ENCODE peak calls at places on chromosomes 5 and 9, in six cellular contexts. E is HepG2, O is tibial artery, M is uterus, G is H9, I is coronary artery. S is an unnamed sample.

GRCh38 chr5:77181173-77181572 is 29.3 kb upstream of the PDE8B start:
- DNase-seq in E (no peak), O (no peak), M (no peak), G (no peak), I (no peak), S (no peak)

GRCh38 chr9:3299872-3300271 is 225.9 kb downstream of the RFX3 start:
- DNase-seq in E (no peak), O (no peak), M (no peak), G (no peak), I (no peak), S (no peak)

GRCh38 chr9:31839273-31839672 is 545.2 kb upstream of the ACO1 start:
- DNase-seq in E (peak; percentile 41), O (no peak), M (no peak), G (no peak), I (no peak), S (no peak)

GRCh38 chr5:96821260-96821916 is 13.6 kb upstream of the ERAP1 start:
- DNase-seq in E (no peak), O (no peak), M (no peak), G (no peak), I (no peak), S (no peak)

GRCh38 chr5:163473613-163474243 is 13.3 kb downstream of the HMMR start:
- DNase-seq in E (no peak), O (no peak), M (no peak), G (no peak), I (no peak), S (no peak)

GRCh38 chr5:74433255-74434123 is 207.0 kb downstream of the ENC1 start:
- DNase-seq in E (no peak), O (no peak), M (no peak), G (peak; percentile 43), I (no peak), S (no peak)

GRCh38 chr9:124835026-124835501 is 18.2 kb upstream of the WDR38 start:
- DNase-seq in E (peak; percentile 36), O (no peak), M (peak; percentile 70), G (no peak), I (no peak), S (peak; percentile 93)

GRCh38 chr9:81969971-81970370 is 18.6 kb upstream of the SPATA31D1 start:
- DNase-seq in E (no peak), O (no peak), M (no peak), G (no peak), I (no peak), S (no peak)

GRCh38 chr9:136409557-136410455 is 608 bp downstream of the ENTR1 start:
- DNase-seq in E (peak; percentile 30), O (no peak), M (no peak), G (no peak), I (no peak), S (no peak)

GRCh38 chr5:9782806-9783560 is 152.8 kb upstream of the TAS2R1 start:
- DNase-seq in E (no peak), O (no peak), M (no peak), G (no peak), I (no peak), S (no peak)
- TF ChIP-seq CTCF in E (no peak), O (no peak), M (no peak), G (no peak), I (no peak), S (no peak)

DNA sequence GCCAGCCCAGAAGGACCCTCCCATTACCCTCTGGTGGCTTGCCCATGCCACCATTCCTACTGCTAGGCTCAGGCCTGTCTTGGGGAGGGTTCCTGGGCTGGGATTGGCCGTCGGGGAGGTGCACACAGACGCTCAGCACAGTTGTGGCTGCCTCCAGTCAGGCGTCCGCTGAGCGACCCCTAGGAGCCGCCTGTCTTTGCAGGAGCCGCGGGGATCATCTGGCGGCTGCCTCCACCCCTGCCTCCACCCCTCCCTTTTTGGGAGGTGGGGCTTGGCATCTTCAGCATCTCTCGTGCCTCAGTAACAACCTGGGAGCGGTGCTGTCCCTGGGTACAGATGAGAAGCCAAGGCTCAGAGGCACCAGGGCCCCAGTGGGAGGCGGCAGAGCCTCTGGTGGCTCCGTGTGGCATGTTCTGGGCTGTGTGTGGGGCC is 39.6 kb downstream of the RXRA start:
- DNase-seq in E (no peak), O (peak; percentile 70), M (peak; percentile 87), G (peak; percentile 41), I (peak; percentile 83), S (peak; percentile 86)
- TF ChIP-seq CTCF in E (no peak), O (no peak), M (no peak), G (no peak), I (no peak), S (no peak)

GRCh38 chr9:127563579-127563978 is 48.5 kb upstream of the STXBP1 start:
- DNase-seq in E (no peak), O (no peak), M (no peak), G (no peak), I (no peak), S (no peak)

GRCh38 chr9:127565231-127565630 is 46.8 kb upstream of the STXBP1 start:
- DNase-seq in E (no peak), O (no peak), M (no peak), G (no peak), I (no peak), S (no peak)

GRCh38 chr9:127562271-127562780 is 49.8 kb upstream of the STXBP1 start:
- DNase-seq in E (no peak), O (no peak), M (no peak), G (no peak), I (no peak), S (no peak)

GRCh38 chr9:127561491-127562270 is 50.4 kb upstream of the STXBP1 start:
- DNase-seq in E (no peak), O (peak; percentile 93), M (peak; percentile 86), G (peak; percentile 79), I (peak; percentile 97), S (peak; percentile 98)

DNA sequence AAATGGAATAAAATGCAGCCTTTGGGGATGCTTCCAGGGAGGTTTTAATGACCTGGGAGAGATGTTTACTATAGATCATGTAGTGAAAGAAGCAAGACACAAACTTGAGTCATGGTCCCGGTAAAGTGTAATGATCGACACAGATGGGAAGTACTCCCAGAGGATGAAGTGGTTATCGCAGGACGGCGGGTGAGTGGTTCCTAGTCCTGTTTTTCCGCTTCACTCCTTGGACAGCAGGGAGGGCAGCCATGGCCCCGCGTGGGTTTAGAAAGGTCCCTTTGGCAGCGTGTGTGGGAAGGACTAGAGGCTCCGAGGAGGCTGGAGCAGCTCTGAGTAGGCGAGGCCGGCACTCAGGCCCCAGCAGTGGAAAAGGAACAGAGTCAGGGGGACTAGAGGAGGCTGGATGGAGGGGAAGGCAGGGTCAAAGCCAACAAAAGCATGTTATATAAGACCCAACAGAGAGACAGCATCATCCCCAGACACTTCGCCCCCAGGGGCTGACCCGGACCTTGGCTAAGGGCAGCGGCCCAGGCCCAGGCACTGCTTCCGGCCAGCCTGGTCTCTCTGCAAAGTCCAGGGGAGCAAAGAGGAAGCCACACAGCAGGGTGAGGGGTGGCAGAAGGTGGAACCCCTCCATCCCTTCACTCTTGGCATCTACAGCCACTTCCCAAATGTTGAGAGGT is 49.1 kb upstream of the STXBP1 start:
- DNase-seq in E (no peak), O (no peak), M (no peak), G (no peak), I (no peak), S (no peak)
- TF ChIP-seq CTCF in E (no peak), O (no peak), M (no peak), G (no peak), I (no peak), S (no peak)

GRCh38 chr5:157870837-157871834 is 12.2 kb upstream of the CLINT1 start:
- DNase-seq in E (peak; percentile 20), O (no peak), M (no peak), G (no peak), I (no peak), S (no peak)
- TF ChIP-seq CTCF in E (no peak), O (no peak), M (no peak), G (no peak), I (no peak), S (no peak)

DNA sequence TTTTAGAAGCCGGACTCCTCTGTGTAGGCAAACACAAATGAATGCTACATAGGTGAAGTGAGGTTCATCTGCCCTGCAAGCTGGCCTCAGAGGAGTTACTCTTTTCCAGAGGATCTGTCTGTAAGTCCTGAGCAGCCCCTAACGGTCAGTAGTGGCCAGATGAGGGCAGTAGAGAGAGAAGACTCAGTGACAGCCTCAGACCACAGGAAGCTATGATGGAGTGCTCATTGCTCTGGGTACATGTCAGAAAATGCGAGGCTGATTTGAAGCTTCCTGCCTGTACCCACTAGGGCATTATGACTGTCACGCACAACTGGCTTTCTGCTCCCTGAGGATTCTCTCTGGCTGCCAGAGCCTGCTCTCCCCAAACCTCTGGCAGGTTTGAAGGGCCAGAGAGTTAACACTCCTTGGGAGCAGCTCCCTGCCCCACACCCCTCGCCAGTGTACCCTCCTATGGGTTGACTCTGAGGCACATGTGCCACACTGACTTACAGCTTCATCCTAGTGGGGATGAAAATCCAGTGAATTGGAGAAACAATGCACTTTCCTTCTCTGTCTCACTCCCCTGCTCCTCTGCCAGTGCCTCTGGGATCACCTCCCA is 141.5 kb downstream of the GABRG2 start:
- DNase-seq in E (peak; percentile 25), O (no peak), M (no peak), G (peak; percentile 85), I (no peak), S (no peak)
- TF ChIP-seq CTCF in E (peak; percentile 39), O (peak; percentile 40), M (no peak), G (peak; percentile 77), I (no peak), S (peak; percentile 42)